ENCODE peak calls at places on chromosomes 3 and 15, in six cellular contexts. J is astrocyte of the spinal cord, V is mucosa of descending colon, R is dorsolateral prefrontal cortex, Z is lower lobe of right lung, N is psoas muscle. P is an unnamed sample.

GRCh38 chr15:63233667-63234419 is 43.6 kb upstream of the APH1B start:
- DNase-seq in J (peak), V (no peak), R (no peak), Z (no peak), N (no peak), P (no peak)

GRCh38 chr3:10459954-10460754 is 45.2 kb downstream of the ATP2B2 start:
- DNase-seq in J (peak), V (peak), R (no peak), Z (no peak), N (peak), P (peak)

GRCh38 chr3:165895919-165896318 is 58.7 kb upstream of the BCHE start:
- DNase-seq in J (no peak), V (peak), R (no peak), Z (no peak), N (no peak), P (peak)

GRCh38 chr3:47643092-47643491 is 64.4 kb upstream of the CSPG5 start:
- DNase-seq in J (no peak), V (no peak), R (no peak), Z (no peak), N (no peak), P (no peak)

GRCh38 chr3:142777927-142778326 is 54.1 kb downstream of the TRPC1 start:
- DNase-seq in J (no peak), V (no peak), R (no peak), Z (no peak), N (no peak), P (no peak)

GRCh38 chr3:61967937-61968336 is 405.4 kb downstream of the FEZF2 start:
- DNase-seq in J (no peak), V (no peak), R (no peak), Z (no peak), N (no peak), P (no peak)

GRCh38 chr3:132008841-132009638 is 25.8 kb downstream of the CPNE4 start:
- DNase-seq in J (peak), V (no peak), R (no peak), Z (no peak), N (no peak), P (no peak)

GRCh38 chr15:69604050-69604378 is 151.4 kb downstream of the RPLP1 start:
- DNase-seq in J (no peak), V (peak), R (no peak), Z (no peak), N (no peak), P (peak)

GRCh38 chr15:37902126-37902525 is 32.3 kb upstream of the TMCO5A start:
- DNase-seq in J (no peak), V (no peak), R (no peak), Z (no peak), N (no peak), P (no peak)

GRCh38 chr15:75181780-75182179 is 19.9 kb upstream of the C15orf39 start:
- DNase-seq in J (no peak), V (no peak), R (no peak), Z (no peak), N (no peak), P (no peak)

GRCh38 chr3:194959217-194959616 is 273.5 kb downstream of the FAM43A start:
- DNase-seq in J (no peak), V (no peak), R (no peak), Z (no peak), N (no peak), P (no peak)

GRCh38 chr3:106560451-106560966 is 691.7 kb upstream of the CBLB start:
- DNase-seq in J (peak), V (no peak), R (no peak), Z (no peak), N (no peak), P (no peak)

GRCh38 chr3:73493543-73494314 is 131.0 kb downstream of the PDZRN3 start:
- DNase-seq in J (peak), V (no peak), R (no peak), Z (no peak), N (no peak), P (no peak)

GRCh38 chr3:116339441-116340028 is 105.8 kb downstream of the LSAMP start:
- DNase-seq in J (peak), V (peak), R (no peak), Z (no peak), N (no peak), P (no peak)

GRCh38 chr3:46634856-46635255 is 22.5 kb downstream of the FAM240A start:
- DNase-seq in J (no peak), V (no peak), R (no peak), Z (no peak), N (no peak), P (no peak)

GRCh38 chr15:90095521-90095959 is 6.7 kb downstream of the IDH2 start:
- DNase-seq in J (no peak), V (no peak), R (no peak), Z (no peak), N (no peak), P (peak)

GRCh38 chr15:90099072-90099867 is 3.0 kb downstream of the IDH2 start:
- DNase-seq in J (no peak), V (no peak), R (no peak), Z (no peak), N (no peak), P (peak)

GRCh38 chr15:90099868-90100854 is 2.1 kb downstream of the IDH2 start:
- DNase-seq in J (peak), V (peak), R (peak), Z (no peak), N (peak), P (peak)

GRCh38 chr15:90101130-90101968 is 919 bp downstream of the IDH2 start:
- DNase-seq in J (no peak), V (peak), R (peak), Z (peak), N (peak), P (peak)

DNA sequence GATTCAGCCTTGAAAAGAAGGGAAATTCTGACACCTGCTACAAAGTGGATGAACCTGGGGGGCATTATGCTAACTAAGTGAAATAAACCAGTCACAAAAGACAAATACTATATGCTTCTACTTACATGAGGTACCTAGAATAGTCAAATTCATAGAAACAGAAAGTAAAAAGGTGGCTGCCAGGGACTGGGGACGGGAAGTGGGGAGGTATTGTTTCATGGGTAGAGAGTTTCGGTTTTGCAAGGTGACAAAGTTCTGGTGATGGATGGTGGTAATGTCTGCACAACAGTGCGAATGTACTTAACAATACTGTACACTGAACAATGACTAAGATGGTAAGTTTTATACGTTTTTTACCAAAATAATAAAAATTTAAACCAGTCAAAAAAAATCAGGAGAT is 4.8 kb downstream of the IDH2 start:
- DNase-seq in J (no peak), V (no peak), R (no peak), Z (no peak), N (no peak), P (peak)
- H3K4me3 ChIP-seq in J (no peak), V (no peak), R (no peak), Z (no peak), N (peak), P (peak)

DNA sequence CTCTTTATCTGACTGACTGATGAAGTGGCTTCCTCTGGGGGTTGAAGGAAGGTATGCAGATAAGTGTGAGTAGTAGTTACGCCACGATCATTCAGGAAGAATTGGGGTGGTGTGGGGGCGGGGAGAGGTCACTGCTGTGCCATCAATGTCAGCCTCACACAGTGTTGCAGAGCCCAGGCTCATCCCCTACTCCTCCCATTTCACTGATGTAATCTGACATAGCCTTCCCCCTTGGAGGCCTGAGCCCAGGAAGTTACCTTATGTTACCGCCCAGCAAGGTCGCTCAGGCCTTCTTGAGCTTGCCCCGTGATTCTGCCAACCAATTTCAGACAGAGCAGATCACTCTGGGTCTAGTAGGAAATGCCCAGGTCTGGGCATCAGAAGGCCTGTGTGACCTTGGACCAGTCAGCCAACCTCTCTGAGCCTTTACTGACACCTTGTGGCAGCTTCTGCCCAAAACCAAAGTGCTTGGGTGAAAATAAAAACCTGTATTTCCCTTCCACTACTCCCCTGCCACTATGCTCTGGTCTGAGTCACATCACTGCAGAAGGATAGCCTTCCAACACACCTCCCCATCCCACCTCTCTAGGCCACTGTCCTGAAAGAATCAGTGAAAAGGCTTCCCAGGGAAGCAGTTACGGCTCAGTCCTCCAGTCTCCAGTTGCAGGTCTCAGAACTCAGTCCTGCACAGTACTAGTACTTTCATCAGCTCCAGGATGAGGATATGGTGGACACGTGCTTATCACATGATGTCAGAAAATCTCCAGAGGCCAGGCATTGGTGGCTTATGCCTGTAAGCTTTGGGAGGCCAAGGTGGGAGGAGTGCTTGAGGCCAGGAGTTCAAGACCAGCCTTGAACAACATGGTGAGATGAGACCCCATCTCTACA is 28.1 kb upstream of the INSYN1 start:
- DNase-seq in J (no peak), V (no peak), R (no peak), Z (peak), N (no peak), P (peak)
- TF ChIP-seq CTCF in J (peak), V (no peak), R (peak), Z (peak), N (no peak), P (peak)

DNA sequence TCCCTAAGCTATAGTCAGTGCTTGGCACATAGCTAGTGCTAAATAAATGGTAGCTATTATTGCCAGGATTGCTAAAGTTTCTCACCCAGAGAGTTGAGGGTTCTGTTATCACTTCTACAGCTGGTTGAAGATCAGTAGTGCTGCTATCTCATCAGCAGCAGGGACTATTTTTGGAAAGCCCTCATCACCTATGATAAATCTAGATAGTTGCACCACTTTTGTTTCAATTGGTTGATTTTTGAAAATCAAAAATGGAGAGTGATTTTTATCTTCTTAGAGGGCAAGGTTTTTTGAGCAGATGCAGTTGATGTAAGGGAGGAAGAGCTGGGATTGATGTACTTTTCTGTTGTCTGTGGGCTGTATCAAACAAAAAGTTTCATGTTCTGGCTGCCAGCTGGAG is 101.6 kb downstream of the ST6GAL1 start:
- DNase-seq in J (no peak), V (no peak), R (no peak), Z (no peak), N (no peak), P (peak)
- H3K4me3 ChIP-seq in J (no peak), V (no peak), R (no peak), Z (no peak), N (no peak), P (no peak)

DNA sequence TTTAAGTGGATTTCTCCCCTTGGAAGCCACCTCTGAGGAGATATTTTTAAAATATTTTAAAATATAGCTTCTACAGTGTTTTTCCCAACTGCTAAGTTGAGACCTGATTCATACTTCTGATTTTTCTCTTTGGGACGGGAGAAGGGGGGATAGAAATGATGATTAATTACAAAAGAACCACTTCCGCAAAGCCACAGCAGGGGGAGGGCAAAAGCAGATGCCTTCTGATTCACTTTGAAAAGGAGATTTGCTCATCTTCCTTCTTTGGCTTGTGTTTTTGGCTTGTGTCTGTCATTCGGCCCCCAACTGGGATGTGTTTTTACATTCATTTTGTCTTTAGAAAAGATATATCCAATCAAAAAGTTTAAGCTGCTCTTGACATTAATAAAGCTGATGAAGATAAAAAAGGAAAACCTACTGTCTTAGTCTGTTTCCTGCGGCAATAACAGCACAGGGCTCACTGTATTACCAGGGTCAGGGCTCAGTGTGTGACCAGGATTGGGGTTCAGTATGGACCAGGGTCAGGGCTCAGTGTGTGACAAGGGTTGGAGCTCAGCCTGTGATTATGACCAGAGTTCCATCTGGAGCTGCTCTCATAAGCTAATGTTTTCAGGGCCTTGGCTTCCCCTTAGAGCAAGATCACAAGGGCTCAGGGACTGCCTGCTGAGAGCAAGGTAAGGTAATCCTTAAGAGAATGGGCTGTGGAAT is 223.2 kb downstream of the MTHFS start:
- DNase-seq in J (peak), V (no peak), R (no peak), Z (no peak), N (no peak), P (peak)
- TF ChIP-seq CTCF in J (no peak), V (no peak), R (no peak), Z (no peak), N (no peak), P (no peak)

GRCh38 chr3:11718582-11719405 is 75.1 kb upstream of the VGLL4 start:
- DNase-seq in J (peak), V (peak), R (peak), Z (peak), N (no peak), P (peak)

GRCh38 chr3:11716576-11717250 is 73.0 kb upstream of the VGLL4 start:
- DNase-seq in J (peak), V (no peak), R (no peak), Z (no peak), N (no peak), P (no peak)

GRCh38 chr3:11717301-11717700 is 73.6 kb upstream of the VGLL4 start:
- DNase-seq in J (peak), V (no peak), R (no peak), Z (no peak), N (no peak), P (no peak)

GRCh38 chr3:11719406-11720219 is 75.9 kb upstream of the VGLL4 start:
- DNase-seq in J (peak), V (peak), R (peak), Z (peak), N (peak), P (peak)

DNA sequence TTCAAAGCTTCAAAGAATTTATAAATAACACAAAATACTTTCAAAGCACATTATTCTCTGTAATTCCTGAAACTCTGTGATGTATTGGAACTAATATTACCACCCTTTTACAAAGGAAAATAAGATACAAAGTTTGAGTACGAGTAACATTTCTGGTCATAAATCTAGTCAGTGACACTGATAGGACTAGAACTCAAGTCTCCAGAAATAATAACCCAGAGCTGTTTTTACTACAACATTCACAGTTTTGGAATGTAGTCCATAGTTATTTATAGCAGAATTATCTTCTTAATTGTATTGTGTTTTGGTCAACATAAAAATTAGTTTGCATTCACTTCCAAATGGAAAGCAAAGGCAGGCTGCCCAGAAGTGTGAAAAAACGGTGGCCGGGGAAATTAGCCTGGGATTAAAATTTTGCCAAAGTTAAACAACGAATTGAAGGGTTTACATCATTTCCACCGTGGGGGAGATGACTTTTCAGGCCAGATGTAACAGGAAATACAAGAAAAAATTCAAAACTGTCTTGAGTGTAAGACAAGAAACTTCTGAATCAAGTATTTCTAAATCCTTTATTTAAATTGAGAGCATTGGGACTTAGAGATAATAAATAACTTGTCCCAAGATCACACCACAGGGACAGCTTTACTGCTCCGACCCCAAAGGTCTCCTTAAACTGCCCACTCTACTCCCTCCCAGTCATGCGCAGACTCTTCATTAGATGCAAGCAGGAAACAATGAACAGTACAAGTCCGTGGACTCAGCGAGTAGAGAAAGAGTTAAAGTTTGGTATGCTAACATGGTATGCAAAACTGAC is 74.3 kb upstream of the VGLL4 start:
- DNase-seq in J (peak), V (peak), R (no peak), Z (no peak), N (no peak), P (peak)
- H3K4me3 ChIP-seq in J (peak), V (no peak), R (peak), Z (peak), N (peak), P (peak)

P was measured in GM12865.